ENCODE peak calls at places on chromosomes 1 and 21, in eight cellular contexts. D is nephron progenitor cell, S is brain microvascular endothelial cell, Q is endothelial cell, X is GM10248, F is fibroblast of pulmonary artery, B is IMR-90, E is bronchial epithelial cell. I is an unnamed sample.

GRCh38 chr1:153886127-153886526 is 36.6 kb downstream of the GATAD2B start:
- DNase-seq in D (no peak), S (no peak), Q (no peak), X (no peak), F (no peak), B (no peak), E (no peak), I (no peak)

GRCh38 chr21:32461503-32461902 is 49.0 kb downstream of the EVA1C start:
- DNase-seq in D (no peak), S (no peak), Q (no peak), X (no peak), F (no peak), B (no peak), E (no peak), I (no peak)

GRCh38 chr1:3858231-3858981 is 1.1 kb downstream of the DFFB start:
- DNase-seq in D (peak), S (peak), Q (peak), X (no peak), F (peak), B (peak), E (peak), I (no peak)

GRCh38 chr1:30034627-30035521 is 688.5 kb downstream of the MATN1 start:
- DNase-seq in D (no peak), S (peak), Q (no peak), X (no peak), F (peak), B (peak), E (no peak), I (no peak)

GRCh38 chr1:119005870-119006405 is 17.8 kb upstream of the TBX15 start:
- DNase-seq in D (no peak), S (no peak), Q (no peak), X (no peak), F (no peak), B (no peak), E (no peak), I (no peak)

GRCh38 chr1:21887216-21887736 is 49.8 kb downstream of the HSPG2 start:
- DNase-seq in D (no peak), S (no peak), Q (no peak), X (no peak), F (no peak), B (no peak), E (no peak), I (no peak)

GRCh38 chr1:233114860-233115259 is 164.4 kb downstream of the NTPCR start:
- DNase-seq in D (no peak), S (no peak), Q (no peak), X (no peak), F (no peak), B (no peak), E (no peak), I (no peak)

GRCh38 chr1:200428482-200429205 is 18.8 kb upstream of the ZNF281 start:
- DNase-seq in D (no peak), S (peak), Q (no peak), X (no peak), F (peak), B (peak), E (peak), I (no peak)

GRCh38 chr1:16984717-16985116 is 4.3 kb upstream of the MFAP2 start:
- DNase-seq in D (no peak), S (peak), Q (peak), X (no peak), F (peak), B (peak), E (peak), I (no peak)

GRCh38 chr1:36175137-36176095 is 19.5 kb downstream of the MAP7D1 start:
- DNase-seq in D (no peak), S (peak), Q (no peak), X (no peak), F (peak), B (peak), E (no peak), I (no peak)

GRCh38 chr1:206694551-206695124 is 9.9 kb downstream of the MAPKAPK2 start:
- DNase-seq in D (peak), S (no peak), Q (no peak), X (no peak), F (no peak), B (no peak), E (no peak), I (no peak)

GRCh38 chr1:81802601-81803422 is 2.1 kb downstream of the ADGRL2 start:
- DNase-seq in D (peak), S (peak), Q (peak), X (peak), F (peak), B (peak), E (peak), I (peak)

GRCh38 chr21:14877581-14878228 is 187.1 kb downstream of the NRIP1 start:
- DNase-seq in D (no peak), S (peak), Q (no peak), X (peak), F (no peak), B (peak), E (peak), I (no peak)

GRCh38 chr1:17516303-17517214 is 22.9 kb upstream of the ARHGEF10L start:
- DNase-seq in D (peak), S (no peak), Q (no peak), X (no peak), F (no peak), B (no peak), E (no peak), I (no peak)

GRCh38 chr1:220761688-220762427 is 13.7 kb downstream of the MTARC2 start:
- DNase-seq in D (no peak), S (no peak), Q (no peak), X (no peak), F (no peak), B (no peak), E (no peak), I (no peak)

GRCh38 chr1:151897861-151898468 is 11.3 kb downstream of the THEM4 start:
- DNase-seq in D (no peak), S (no peak), Q (no peak), X (no peak), F (no peak), B (no peak), E (no peak), I (no peak)

GRCh38 chr1:101653482-101653946 is 343.2 kb downstream of the OLFM3 start:
- DNase-seq in D (peak), S (peak), Q (peak), X (no peak), F (peak), B (peak), E (peak), I (no peak)

GRCh38 chr1:225482489-225482950 is 54.7 kb upstream of the LBR start:
- DNase-seq in D (no peak), S (no peak), Q (no peak), X (peak), F (peak), B (peak), E (no peak), I (no peak)

GRCh38 chr1:238196516-238196915 is 305.8 kb upstream of the ZP4 start:
- DNase-seq in D (no peak), S (no peak), Q (no peak), X (no peak), F (no peak), B (no peak), E (no peak), I (no peak)

GRCh38 chr1:226479432-226479831 is 69.1 kb upstream of the STUM start:
- DNase-seq in D (no peak), S (no peak), Q (no peak), X (no peak), F (no peak), B (no peak), E (peak), I (no peak)

GRCh38 chr1:79323240-79324025 is 316.9 kb upstream of the ADGRL4 start:
- DNase-seq in D (no peak), S (peak), Q (no peak), X (no peak), F (peak), B (peak), E (peak), I (no peak)

GRCh38 chr1:228182296-228183030 is 16.9 kb downstream of the IBA57 start:
- DNase-seq in D (no peak), S (no peak), Q (no peak), X (no peak), F (no peak), B (no peak), E (no peak), I (no peak)

GRCh38 chr1:26697978-26698849 is 2.4 kb downstream of the ARID1A start:
- DNase-seq in D (peak), S (peak), Q (peak), X (peak), F (peak), B (peak), E (peak), I (peak)

GRCh38 chr21:34344058-34344425 is 19.8 kb upstream of the KCNE2 start:
- DNase-seq in D (no peak), S (no peak), Q (no peak), X (no peak), F (no peak), B (no peak), E (no peak), I (no peak)

GRCh38 chr1:20219991-20220390 is 33.7 kb upstream of the PLA2G2C start:
- DNase-seq in D (no peak), S (no peak), Q (no peak), X (no peak), F (no peak), B (no peak), E (no peak), I (no peak)

GRCh38 chr1:20212099-20212684 is 25.9 kb upstream of the PLA2G2C start:
- DNase-seq in D (no peak), S (no peak), Q (no peak), X (no peak), F (no peak), B (no peak), E (no peak), I (no peak)

GRCh38 chr1:20212685-20213331 is 26.5 kb upstream of the PLA2G2C start:
- DNase-seq in D (peak), S (no peak), Q (peak), X (peak), F (peak), B (peak), E (peak), I (peak)

GRCh38 chr1:20215716-20216115 is 29.4 kb upstream of the PLA2G2C start:
- DNase-seq in D (no peak), S (no peak), Q (no peak), X (no peak), F (no peak), B (no peak), E (no peak), I (no peak)

GRCh38 chr1:20216574-20216973 is 30.3 kb upstream of the PLA2G2C start:
- DNase-seq in D (no peak), S (peak), Q (no peak), X (peak), F (peak), B (peak), E (peak), I (no peak)
- TF ChIP-seq CTCF in D (peak), S (peak), Q (no peak), X (peak), F (peak), B (peak), E (peak), I (peak)

DNA sequence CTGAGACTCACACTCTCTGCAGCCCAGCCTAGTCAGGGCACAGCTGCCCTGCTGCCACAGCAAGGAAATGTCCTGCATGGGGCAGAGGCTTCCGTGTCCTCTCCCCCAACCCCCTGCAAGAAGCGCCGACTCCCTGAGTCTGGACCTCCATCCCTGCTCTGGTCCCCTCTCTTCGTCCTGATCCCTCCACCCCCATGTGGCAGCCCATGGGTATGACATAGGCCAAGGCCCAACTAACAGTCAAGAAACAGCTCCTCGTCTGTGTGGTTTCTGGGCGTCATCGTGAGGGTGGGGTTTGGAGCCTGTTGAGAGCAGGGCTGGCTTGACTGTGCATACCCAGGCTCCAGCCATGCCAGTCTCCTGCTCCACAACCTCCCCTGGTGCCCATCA is 19.5 kb downstream of the FAAH start:
- DNase-seq in D (peak), S (peak), Q (peak), X (peak), F (no peak), B (no peak), E (no peak), I (no peak)
- TF ChIP-seq CTCF in D (peak), S (peak), Q (peak), X (no peak), F (peak), B (peak), E (peak), I (no peak)

GRCh38 chr1:207896547-207896946 is 14.4 kb downstream of the CD34 start:
- DNase-seq in D (no peak), S (no peak), Q (no peak), X (no peak), F (no peak), B (no peak), E (no peak), I (no peak)

GRCh38 chr1:207898260-207898659 is 12.7 kb downstream of the CD34 start:
- DNase-seq in D (no peak), S (no peak), Q (no peak), X (no peak), F (no peak), B (no peak), E (no peak), I (no peak)

GRCh38 chr1:207893737-207894582 is 17.0 kb downstream of the CD34 start:
- DNase-seq in D (no peak), S (no peak), Q (no peak), X (no peak), F (no peak), B (no peak), E (no peak), I (no peak)

GRCh38 chr1:207898836-207899235 is 12.1 kb downstream of the CD34 start:
- DNase-seq in D (no peak), S (no peak), Q (no peak), X (no peak), F (no peak), B (no peak), E (no peak), I (no peak)

DNA sequence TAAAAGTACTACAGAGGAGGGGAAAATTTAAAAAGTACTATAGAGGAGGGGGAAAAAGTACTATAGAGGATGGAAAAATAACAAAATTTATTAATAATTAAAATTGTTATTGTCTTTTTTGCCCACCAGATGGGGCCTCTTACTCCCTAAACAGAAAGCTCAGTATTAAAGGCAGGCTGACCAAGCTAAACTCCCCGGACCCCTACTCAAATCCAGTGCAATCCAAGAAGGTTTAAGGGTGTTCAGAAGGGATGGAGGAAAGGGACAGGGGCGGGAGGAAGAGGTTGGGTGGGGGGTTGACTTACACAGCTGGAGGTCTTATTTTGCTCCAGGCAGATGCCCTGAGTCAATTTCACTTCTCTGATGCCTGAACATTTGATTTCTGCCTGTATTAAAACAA is 13.7 kb downstream of the CD34 start:
- DNase-seq in D (no peak), S (no peak), Q (no peak), X (no peak), F (peak), B (no peak), E (no peak), I (no peak)
- TF ChIP-seq CTCF in D (no peak), S (peak), Q (no peak), X (no peak), F (peak), B (peak), E (no peak), I (peak)

GRCh38 chr1:1014896-1015681 is 1.8 kb downstream of the ISG15 start:
- DNase-seq in D (no peak), S (no peak), Q (no peak), X (no peak), F (no peak), B (no peak), E (no peak), I (peak)
- TF ChIP-seq CTCF in D (no peak), S (peak), Q (no peak), X (peak), F (peak), B (peak), E (peak), I (peak)

I was measured in neural crest cell.